ENCODE peak calls at places on chromosomes 1 and 21, in six cellular contexts. U is HepG2, D is K562, H is SK-N-SH, J is H1, P is GM12878. B is an unnamed sample.
A peak's percentile ranks its signal among the peaks of the same experiment; 100 is the strongest.

GRCh38 chr1:238404506-238404905 is 513.8 kb upstream of the ZP4 start:
- DNase-seq in U (no peak), D (no peak), H (no peak), J (no peak), P (no peak), B (no peak)

GRCh38 chr1:22955146-22955545 is 17.5 kb downstream of the LACTBL1 start:
- DNase-seq in U (no peak), D (no peak), H (no peak), J (no peak), P (no peak), B (no peak)

GRCh38 chr1:109111386-109112055 is 2.4 kb upstream of the ELAPOR1 start:
- DNase-seq in U (no peak), D (no peak), H (no peak), J (no peak), P (no peak), B (peak; percentile 80)

GRCh38 chr1:89739013-89739843 is 81.6 kb upstream of the LRRC8D start:
- DNase-seq in U (no peak), D (peak; percentile 59), H (no peak), J (no peak), P (no peak), B (no peak)

GRCh38 chr1:2554621-2555387 is 1.4 kb upstream of the TNFRSF14 start:
- DNase-seq in U (no peak), D (peak; percentile 54), H (peak; percentile 77), J (no peak), P (no peak), B (no peak)

GRCh38 chr1:36369472-36369871 is 16.3 kb downstream of the STK40 start:
- DNase-seq in U (no peak), D (no peak), H (no peak), J (no peak), P (no peak), B (no peak)

GRCh38 chr1:13583964-13584791 is 546 bp downstream of the PDPN start:
- DNase-seq in U (no peak), D (no peak), H (no peak), J (no peak), P (no peak), B (no peak)

GRCh38 chr21:32886339-32886738 is 114.8 kb upstream of the PAXBP1 start:
- DNase-seq in U (peak; percentile 7), D (no peak), H (no peak), J (no peak), P (no peak), B (no peak)

GRCh38 chr1:174232761-174233160 is 73.4 kb downstream of the RABGAP1L start:
- DNase-seq in U (no peak), D (peak; percentile 18), H (no peak), J (no peak), P (no peak), B (no peak)

GRCh38 chr1:44421374-44422028 is 16.4 kb downstream of the RNF220 start:
- DNase-seq in U (no peak), D (no peak), H (no peak), J (no peak), P (no peak), B (no peak)

GRCh38 chr1:163422738-163423404 is 101.1 kb downstream of the NUF2 start:
- DNase-seq in U (no peak), D (peak; percentile 12), H (no peak), J (no peak), P (no peak), B (no peak)

GRCh38 chr1:12067900-12068821 is 5.1 kb downstream of the TNFRSF8 start:
- DNase-seq in U (no peak), D (peak; percentile 70), H (no peak), J (peak; percentile 62), P (peak; percentile 91), B (no peak)

GRCh38 chr1:170732262-170732595 is 68.3 kb downstream of the PRRX1 start:
- DNase-seq in U (no peak), D (no peak), H (no peak), J (no peak), P (no peak), B (no peak)

GRCh38 chr1:12056331-12056841 is 6.7 kb upstream of the TNFRSF8 start:
- DNase-seq in U (no peak), D (no peak), H (no peak), J (no peak), P (peak; percentile 76), B (no peak)

GRCh38 chr1:202998836-202999750 is 8.1 kb upstream of the TMEM183A start:
- DNase-seq in U (peak; percentile 47), D (peak; percentile 86), H (peak; percentile 45), J (no peak), P (peak; percentile 40), B (peak; percentile 71)

GRCh38 chr1:82978461-82979324 is 1020.2 kb downstream of the TTLL7 start:
- DNase-seq in U (no peak), D (no peak), H (no peak), J (peak; percentile 49), P (no peak), B (no peak)

GRCh38 chr1:62515055-62515454 is 78.2 kb downstream of the USP1 start:
- DNase-seq in U (peak; percentile 72), D (no peak), H (no peak), J (no peak), P (no peak), B (peak; percentile 69)

GRCh38 chr21:32233055-32233546 is 45.7 kb downstream of the MIS18A start:
- DNase-seq in U (no peak), D (no peak), H (no peak), J (no peak), P (no peak), B (no peak)

GRCh38 chr1:9835404-9835757 is 11.6 kb upstream of the CLSTN1 start:
- DNase-seq in U (no peak), D (no peak), H (no peak), J (no peak), P (no peak), B (no peak)

GRCh38 chr1:229121845-229122436 is 149.0 kb upstream of the RAB4A start:
- DNase-seq in U (no peak), D (peak; percentile 43), H (no peak), J (no peak), P (no peak), B (no peak)

GRCh38 chr1:246597340-246597739 is 31.1 kb downstream of the CNST start:
- DNase-seq in U (peak; percentile 18), D (no peak), H (no peak), J (no peak), P (no peak), B (no peak)

GRCh38 chr1:87402192-87403046 is 73.7 kb downstream of the LMO4 start:
- DNase-seq in U (no peak), D (no peak), H (no peak), J (no peak), P (no peak), B (no peak)

GRCh38 chr21:34589511-34590282 is 25.2 kb downstream of the RCAN1 start:
- DNase-seq in U (no peak), D (no peak), H (no peak), J (no peak), P (no peak), B (no peak)

GRCh38 chr1:104402178-104402577 is 652.5 kb downstream of the AMY1C start:
- DNase-seq in U (no peak), D (no peak), H (no peak), J (no peak), P (no peak), B (no peak)

GRCh38 chr1:199724049-199724448 is 303.5 kb upstream of the NR5A2 start:
- DNase-seq in U (no peak), D (no peak), H (no peak), J (no peak), P (no peak), B (no peak)

GRCh38 chr1:245748246-245748645 is 593.5 kb downstream of the KIF26B start:
- DNase-seq in U (no peak), D (no peak), H (no peak), J (no peak), P (no peak), B (no peak)

GRCh38 chr1:152577168-152577567 is 3.1 kb downstream of the LCE3D start:
- DNase-seq in U (no peak), D (no peak), H (no peak), J (no peak), P (peak; percentile 19), B (no peak)

GRCh38 chr1:63958556-63958955 is 184.7 kb downstream of the ROR1 start:
- DNase-seq in U (no peak), D (no peak), H (no peak), J (no peak), P (no peak), B (no peak)

GRCh38 chr21:18411565-18411964 is 8.0 kb upstream of the TMPRSS15 start:
- DNase-seq in U (no peak), D (no peak), H (no peak), J (no peak), P (no peak), B (no peak)

GRCh38 chr21:18417361-18417760 is 13.8 kb upstream of the TMPRSS15 start:
- DNase-seq in U (no peak), D (no peak), H (no peak), J (no peak), P (no peak), B (no peak)
- TF ChIP-seq GABPA in U (no peak), D (no peak), H (no peak), J (no peak), P (no peak), B (no peak)

DNA sequence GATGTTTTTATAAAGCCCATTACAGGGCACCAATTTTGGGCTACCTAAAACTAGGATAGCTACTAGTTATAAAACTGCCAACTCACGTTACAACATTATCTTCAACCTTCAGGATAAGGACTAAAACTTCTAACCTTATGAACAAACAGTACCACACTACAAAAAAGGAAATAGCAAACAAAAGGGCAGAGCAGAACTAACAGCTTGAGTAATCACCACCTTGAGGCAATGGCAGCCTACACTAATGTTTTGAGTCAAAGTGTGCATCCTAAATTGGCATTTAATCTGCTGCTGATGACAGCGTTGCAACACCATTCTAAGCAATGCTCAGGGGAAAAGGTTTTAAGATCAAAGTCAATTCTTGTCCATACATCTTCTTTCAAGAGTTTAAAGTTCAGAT is 27.2 kb downstream of the PTP4A2 start:
- DNase-seq in U (peak; percentile 77), D (no peak), H (no peak), J (no peak), P (peak; percentile 64), B (no peak)
- TF ChIP-seq CTCF in U (no peak), D (no peak), H (no peak), J (no peak), P (no peak), B (no peak)

GRCh38 chr21:39556176-39556575 is 56.6 kb upstream of the B3GALT5 start:
- DNase-seq in U (no peak), D (no peak), H (peak; percentile 53), J (no peak), P (no peak), B (no peak)
- TF ChIP-seq GABPA in U (no peak), D (no peak), H (no peak), J (no peak), P (no peak), B (no peak)

GRCh38 chr1:21625390-21626190 is 43.6 kb downstream of the RAP1GAP start:
- DNase-seq in U (no peak), D (no peak), H (no peak), J (no peak), P (no peak), B (no peak)
- TF ChIP-seq CTCF in U (no peak), D (no peak), H (no peak), J (no peak), P (no peak), B (no peak)

GRCh38 chr1:59511476-59512465 is 214.9 kb downstream of the FGGY start:
- DNase-seq in U (peak; percentile 82), D (no peak), H (no peak), J (no peak), P (no peak), B (no peak)
- TF ChIP-seq GABPA in U (no peak), D (no peak), H (no peak), J (no peak), P (no peak), B (no peak)